ENCODE peak calls at places on chromosomes 16 and 17, in four cellular contexts. O is heart right ventricle, L is coronary artery, V is progenitor cell of endocrine pancreas. X is an unnamed sample.

GRCh38 chr16:58034128-58034685 is 8.7 kb downstream of the MMP15 start:
- DNase-seq in O (no peak), L (no peak), V (no peak), X (no peak)

GRCh38 chr16:886802-887731 is 83.7 kb downstream of the LMF1 start:
- DNase-seq in O (no peak), L (no peak), V (no peak), X (peak)

GRCh38 chr16:3444032-3444388 is 530 bp downstream of the NAA60 start:
- DNase-seq in O (no peak), L (no peak), V (no peak), X (peak)

GRCh38 chr16:55323637-55324490 is at the start of gene IRX6:
- DNase-seq in O (peak), L (no peak), V (peak), X (peak)

GRCh38 chr17:40915721-40916256 is 21.7 kb downstream of the KRT23 start:
- DNase-seq in O (no peak), L (no peak), V (no peak), X (no peak)

GRCh38 chr16:50315346-50315997 is 49.1 kb downstream of the ADCY7 start:
- DNase-seq in O (no peak), L (peak), V (no peak), X (no peak)

GRCh38 chr17:53627511-53627910 is 195.2 kb upstream of the KIF2B start:
- DNase-seq in O (no peak), L (no peak), V (no peak), X (no peak)

GRCh38 chr16:1920727-1921155 is 2.5 kb upstream of the HS3ST6 start:
- DNase-seq in O (no peak), L (no peak), V (no peak), X (peak)

GRCh38 chr16:71461686-71462648 is at the start of gene ZNF23:
- DNase-seq in O (peak), L (peak), V (peak), X (peak)

GRCh38 chr17:60231234-60231633 is 81.5 kb downstream of the CA4 start:
- DNase-seq in O (no peak), L (no peak), V (no peak), X (no peak)

GRCh38 chr16:3961449-3961849 is 80.9 kb upstream of the CREBBP start:
- DNase-seq in O (no peak), L (no peak), V (no peak), X (no peak)

GRCh38 chr17:74445156-74445555 is 13.3 kb downstream of the GPRC5C start:
- DNase-seq in O (no peak), L (no peak), V (no peak), X (no peak)

GRCh38 chr16:68298907-68299515 is 11.7 kb downstream of the SLC7A6OS start:
- DNase-seq in O (peak), L (no peak), V (no peak), X (no peak)

GRCh38 chr16:27322858-27323780 is 9.3 kb downstream of the IL4R start:
- DNase-seq in O (no peak), L (no peak), V (no peak), X (no peak)

GRCh38 chr17:4551141-4551540 is 4.0 kb downstream of the MYBBP1A start:
- DNase-seq in O (no peak), L (no peak), V (no peak), X (peak)

GRCh38 chr16:48503779-48504178 is 106.2 kb downstream of the N4BP1 start:
- DNase-seq in O (peak), L (no peak), V (no peak), X (no peak)

GRCh38 chr16:79573881-79574280 is 26.7 kb downstream of the MAF start:
- DNase-seq in O (no peak), L (no peak), V (no peak), X (no peak)

GRCh38 chr17:74408262-74408661 is 23.6 kb upstream of the GPRC5C start:
- DNase-seq in O (no peak), L (no peak), V (no peak), X (no peak)

GRCh38 chr17:68324114-68324513 is 32.8 kb downstream of the ARSG start:
- DNase-seq in O (no peak), L (no peak), V (no peak), X (no peak)

GRCh38 chr17:56597495-56597990 is 4.0 kb downstream of the NOG start:
- DNase-seq in O (peak), L (no peak), V (peak), X (peak)

GRCh38 chr17:64202683-64203430 is 60.2 kb downstream of the TEX2 start:
- DNase-seq in O (no peak), L (no peak), V (no peak), X (no peak)

GRCh38 chr16:72957303-72958277 is 90.3 kb downstream of the ZFHX3 start:
- DNase-seq in O (no peak), L (no peak), V (no peak), X (no peak)

DNA sequence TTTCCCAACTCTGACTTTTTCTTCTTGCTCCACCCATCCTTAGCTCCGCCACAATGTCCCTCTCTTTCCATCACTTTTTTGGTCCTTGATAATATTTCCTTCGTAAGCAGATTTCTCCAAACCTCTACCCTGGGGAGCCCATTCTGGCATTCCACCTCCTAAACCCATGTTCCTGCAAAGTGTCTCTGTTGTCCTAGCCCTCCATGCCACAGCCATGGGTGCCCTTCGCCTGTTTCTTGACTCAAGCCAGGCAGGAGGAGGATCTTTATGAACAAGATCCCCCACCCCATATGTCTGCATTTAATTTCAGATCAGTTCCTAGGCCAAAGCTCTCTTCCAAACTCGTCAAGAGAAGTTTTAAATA is 42.3 kb downstream of the GAS7 start:
- DNase-seq in O (no peak), L (no peak), V (no peak), X (no peak)
- TF ChIP-seq CTCF in O (no peak), L (no peak), V (no peak), X (no peak)

GRCh38 chr17:9982159-9982558 is 77.1 kb upstream of the RCVRN start:
- DNase-seq in O (no peak), L (no peak), V (no peak), X (no peak)
- TF ChIP-seq CTCF in O (no peak), L (no peak), V (peak), X (no peak)

GRCh38 chr17:16918443-16918842 is 53.5 kb downstream of the TNFRSF13B start:
- DNase-seq in O (no peak), L (no peak), V (no peak), X (no peak)

GRCh38 chr17:16917995-16918394 is 53.9 kb downstream of the TNFRSF13B start:
- DNase-seq in O (no peak), L (no peak), V (no peak), X (no peak)

GRCh38 chr17:16922386-16923096 is 49.4 kb downstream of the TNFRSF13B start:
- DNase-seq in O (no peak), L (no peak), V (no peak), X (no peak)

GRCh38 chr17:16920628-16921020 is 51.3 kb downstream of the TNFRSF13B start:
- DNase-seq in O (no peak), L (peak), V (no peak), X (no peak)

GRCh38 chr17:16919663-16920627 is 52.0 kb downstream of the TNFRSF13B start:
- DNase-seq in O (no peak), L (no peak), V (no peak), X (no peak)
- TF ChIP-seq CTCF in O (no peak), L (no peak), V (no peak), X (no peak)

DNA sequence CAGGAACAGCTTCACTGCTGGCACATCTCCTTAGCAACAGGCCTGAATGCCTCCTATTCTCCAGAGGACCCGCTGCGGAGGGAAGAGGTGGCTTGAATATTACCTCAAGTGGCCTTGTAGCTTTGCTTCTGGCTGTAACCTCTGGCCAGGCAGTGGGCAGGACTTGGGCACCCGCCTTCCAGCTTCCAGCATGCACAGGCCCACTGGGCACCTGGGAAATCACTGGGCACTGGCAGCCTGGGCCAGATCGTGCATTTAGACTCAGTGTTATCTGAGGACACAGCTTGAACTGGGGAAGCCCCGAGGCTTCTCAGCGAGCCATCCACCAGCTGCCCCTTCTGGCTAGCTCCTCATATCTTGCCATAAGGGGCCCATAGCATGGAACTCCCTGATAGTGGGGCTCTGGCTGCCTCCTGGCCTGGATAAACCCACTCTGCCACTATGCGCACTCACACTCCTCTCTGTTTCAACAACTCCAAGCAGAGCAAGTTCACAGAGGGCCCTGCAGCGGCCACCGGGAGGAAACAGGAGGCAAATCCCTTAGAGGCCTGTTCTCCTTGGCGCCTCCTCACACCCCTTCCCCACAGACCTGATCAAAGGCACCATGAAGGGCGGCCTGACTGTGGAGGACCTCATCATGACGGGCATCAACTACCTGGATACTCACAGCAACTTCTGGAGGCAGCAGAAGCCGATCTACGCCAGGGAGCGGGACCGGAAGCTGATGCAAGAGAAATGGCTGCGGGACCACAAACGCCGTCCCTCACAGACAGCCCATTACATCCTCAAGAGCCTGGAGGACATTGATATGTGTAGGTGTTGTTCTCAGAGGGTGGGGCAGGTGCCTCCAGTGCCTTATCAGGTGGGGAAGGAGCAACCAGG is 7.8 kb downstream of the ODAD4 start:
- DNase-seq in O (peak), L (no peak), V (no peak), X (no peak)
- TF ChIP-seq CTCF in O (no peak), L (no peak), V (no peak), X (no peak)

DNA sequence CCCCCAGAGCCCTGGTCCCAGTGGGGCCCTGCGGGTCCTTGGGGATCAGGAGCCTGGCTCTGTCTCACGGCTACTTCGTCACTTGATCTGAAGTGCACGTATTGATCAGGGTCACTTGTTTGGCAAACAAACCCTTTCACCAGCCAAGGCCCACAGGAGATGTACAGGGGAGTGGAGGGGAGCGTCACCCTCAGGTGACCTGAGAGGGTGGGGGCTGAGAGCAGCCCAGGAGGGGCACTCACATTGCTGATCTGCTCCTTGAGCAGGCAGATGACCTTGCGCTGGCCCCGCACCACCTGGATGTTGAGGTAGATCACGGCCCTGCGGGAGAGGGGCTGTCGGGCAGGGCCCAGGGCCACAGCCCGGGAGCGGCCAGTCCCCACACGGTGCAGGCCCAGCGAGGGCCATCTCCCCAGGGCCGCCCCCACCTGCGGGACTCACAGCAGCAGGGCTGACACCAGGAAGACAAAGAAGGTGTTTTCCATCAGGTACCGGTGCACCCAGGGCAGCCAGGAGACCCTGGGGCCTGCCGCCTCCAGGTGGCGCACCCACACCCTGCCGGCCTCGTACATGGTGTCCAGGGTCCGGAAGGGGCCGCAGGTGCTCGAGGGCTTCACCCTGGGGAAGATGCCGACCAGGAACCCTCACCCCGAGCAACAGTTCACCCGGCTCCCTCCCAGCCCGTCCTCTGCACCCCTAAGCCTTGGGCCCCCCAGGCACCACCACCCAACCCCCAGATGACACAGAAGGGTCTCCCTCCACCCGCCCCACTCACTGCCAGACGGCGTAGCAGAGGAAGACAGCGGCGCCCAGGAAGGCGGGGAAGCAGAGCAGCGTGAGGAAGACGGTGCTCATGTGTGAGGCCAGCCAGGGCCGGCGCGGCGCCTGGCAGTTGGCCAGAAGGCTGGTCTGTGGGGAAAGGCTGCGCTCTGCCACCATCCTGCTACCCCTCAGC is 11.3 kb downstream of the TMC6 start:
- DNase-seq in O (no peak), L (no peak), V (peak), X (no peak)
- TF ChIP-seq CTCF in O (peak), L (no peak), V (peak), X (peak)

DNA sequence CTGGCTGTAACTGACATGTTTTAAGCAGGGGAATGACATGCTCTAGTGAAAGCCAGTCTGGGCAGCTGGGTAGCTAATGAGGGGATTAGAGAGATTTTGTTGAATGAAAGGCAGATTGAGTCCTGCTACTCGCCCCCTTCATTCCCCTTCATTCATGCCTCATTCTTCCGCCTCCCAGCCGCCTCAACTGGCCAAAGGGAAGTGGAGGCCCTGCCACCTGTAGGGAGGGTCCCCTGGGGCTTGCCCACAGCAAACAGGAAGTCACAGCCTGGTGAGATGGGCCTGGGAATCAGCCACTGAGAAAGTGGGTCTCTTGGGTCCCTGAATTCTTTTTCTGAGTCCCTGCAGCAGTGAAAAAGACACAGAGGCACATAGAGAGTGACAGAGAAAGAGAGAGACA is 1.1 kb upstream of the CD19 start:
- DNase-seq in O (no peak), L (no peak), V (no peak), X (no peak)
- TF ChIP-seq CTCF in O (no peak), L (no peak), V (no peak), X (no peak)

GRCh38 chr17:75752405-75753192 is 12.4 kb downstream of the GALK1 start:
- DNase-seq in O (no peak), L (no peak), V (no peak), X (no peak)
- TF ChIP-seq CTCF in O (no peak), L (no peak), V (no peak), X (no peak)

GRCh38 chr17:28897769-28898259 is 281 bp upstream of the FLOT2 start:
- DNase-seq in O (no peak), L (no peak), V (no peak), X (no peak)

GRCh38 chr17:28896491-28896883 is 1.0 kb downstream of the FLOT2 start:
- DNase-seq in O (no peak), L (no peak), V (no peak), X (no peak)

GRCh38 chr17:28898261-28898955 is 875 bp upstream of the FLOT2 start:
- DNase-seq in O (no peak), L (no peak), V (no peak), X (no peak)

GRCh38 chr17:28895794-28896447 is 1.6 kb downstream of the FLOT2 start:
- DNase-seq in O (no peak), L (no peak), V (no peak), X (no peak)

GRCh38 chr17:28896884-28897768 is at the start of gene FLOT2:
- DNase-seq in O (peak), L (peak), V (peak), X (peak)
- TF ChIP-seq CTCF in O (peak), L (no peak), V (peak), X (peak)